ENCODE peak calls at places on chromosomes 5 and 9, in nine cellular contexts. One of them, this sample, is unnamed.

GRCh38 chr5:95564450-95564849 is 9.5 kb downstream of the ARSK start:
- DNase-seq in AG09309: no peak
- DNase-seq in coronary artery: no peak
- DNase-seq in NCI-H187: no peak
- DNase-seq in naive thymus-derived CD4-positive, alpha-beta T cell: no peak
- DNase-seq in GM20000: no peak
- DNase-seq in Daoy: no peak
- DNase-seq in kidney epithelial cell: no peak
- DNase-seq in CD8-positive, alpha-beta memory T cell: no peak
- DNase-seq in this sample: no peak

GRCh38 chr5:159992566-159992965 is 16.4 kb upstream of the TTC1 start:
- DNase-seq in AG09309: no peak
- DNase-seq in kidney epithelial cell: no peak
- DNase-seq in naive thymus-derived CD4-positive, alpha-beta T cell: no peak
- DNase-seq in CD8-positive, alpha-beta memory T cell: no peak
- DNase-seq in coronary artery: no peak
- DNase-seq in GM20000: no peak
- DNase-seq in NCI-H187: no peak
- DNase-seq in Daoy: no peak
- DNase-seq in this sample: no peak

GRCh38 chr5:128546658-128547281 is 8.7 kb upstream of the FBN2 start:
- DNase-seq in coronary artery: no peak
- DNase-seq in kidney epithelial cell: no peak
- DNase-seq in CD8-positive, alpha-beta memory T cell: no peak
- DNase-seq in AG09309: no peak
- DNase-seq in GM20000: no peak
- DNase-seq in naive thymus-derived CD4-positive, alpha-beta T cell: no peak
- DNase-seq in Daoy: no peak
- DNase-seq in NCI-H187: no peak
- DNase-seq in this sample: peak; percentile 39

GRCh38 chr5:150034677-150035076 is 34.1 kb downstream of the HMGXB3 start:
- DNase-seq in GM20000: no peak
- DNase-seq in NCI-H187: no peak
- DNase-seq in AG09309: peak; percentile 63
- DNase-seq in Daoy: peak; percentile 77
- DNase-seq in kidney epithelial cell: peak; percentile 37
- DNase-seq in coronary artery: no peak
- DNase-seq in CD8-positive, alpha-beta memory T cell: no peak
- DNase-seq in naive thymus-derived CD4-positive, alpha-beta T cell: no peak
- DNase-seq in this sample: no peak

GRCh38 chr5:29518176-29518575 is 1675.3 kb upstream of the CDH6 start:
- DNase-seq in coronary artery: no peak
- DNase-seq in naive thymus-derived CD4-positive, alpha-beta T cell: no peak
- DNase-seq in NCI-H187: no peak
- DNase-seq in GM20000: no peak
- DNase-seq in AG09309: no peak
- DNase-seq in Daoy: no peak
- DNase-seq in kidney epithelial cell: no peak
- DNase-seq in CD8-positive, alpha-beta memory T cell: no peak
- DNase-seq in this sample: no peak

GRCh38 chr9:93107151-93107824 is 11.3 kb downstream of the CARD19 start:
- DNase-seq in NCI-H187: no peak
- DNase-seq in naive thymus-derived CD4-positive, alpha-beta T cell: no peak
- DNase-seq in GM20000: no peak
- DNase-seq in CD8-positive, alpha-beta memory T cell: no peak
- DNase-seq in Daoy: no peak
- DNase-seq in kidney epithelial cell: no peak
- DNase-seq in AG09309: no peak
- DNase-seq in coronary artery: peak; percentile 67
- DNase-seq in this sample: no peak

GRCh38 chr9:5514608-5515260 is 4.4 kb downstream of the PDCD1LG2 start:
- DNase-seq in naive thymus-derived CD4-positive, alpha-beta T cell: no peak
- DNase-seq in AG09309: no peak
- DNase-seq in coronary artery: no peak
- DNase-seq in Daoy: no peak
- DNase-seq in kidney epithelial cell: no peak
- DNase-seq in CD8-positive, alpha-beta memory T cell: no peak
- DNase-seq in NCI-H187: no peak
- DNase-seq in GM20000: no peak
- DNase-seq in this sample: no peak

GRCh38 chr5:83095973-83096539 is 18.7 kb downstream of the XRCC4 start:
- DNase-seq in AG09309: no peak
- DNase-seq in kidney epithelial cell: peak; percentile 71
- DNase-seq in Daoy: peak; percentile 90
- DNase-seq in GM20000: no peak
- DNase-seq in naive thymus-derived CD4-positive, alpha-beta T cell: no peak
- DNase-seq in coronary artery: no peak
- DNase-seq in CD8-positive, alpha-beta memory T cell: no peak
- DNase-seq in NCI-H187: no peak
- DNase-seq in this sample: no peak

GRCh38 chr9:79273311-79273710 is 298.5 kb upstream of the TLE4 start:
- DNase-seq in NCI-H187: no peak
- DNase-seq in CD8-positive, alpha-beta memory T cell: no peak
- DNase-seq in naive thymus-derived CD4-positive, alpha-beta T cell: no peak
- DNase-seq in GM20000: no peak
- DNase-seq in coronary artery: no peak
- DNase-seq in kidney epithelial cell: no peak
- DNase-seq in AG09309: no peak
- DNase-seq in Daoy: no peak
- DNase-seq in this sample: no peak

GRCh38 chr9:106697390-106697789 is 165.6 kb upstream of the ZNF462 start:
- DNase-seq in GM20000: no peak
- DNase-seq in CD8-positive, alpha-beta memory T cell: no peak
- DNase-seq in kidney epithelial cell: no peak
- DNase-seq in AG09309: no peak
- DNase-seq in NCI-H187: no peak
- DNase-seq in Daoy: no peak
- DNase-seq in naive thymus-derived CD4-positive, alpha-beta T cell: no peak
- DNase-seq in coronary artery: no peak
- DNase-seq in this sample: no peak

GRCh38 chr9:115042781-115043509 is 75.0 kb downstream of the TNC start:
- DNase-seq in naive thymus-derived CD4-positive, alpha-beta T cell: no peak
- DNase-seq in AG09309: peak; percentile 27
- DNase-seq in CD8-positive, alpha-beta memory T cell: no peak
- DNase-seq in Daoy: no peak
- DNase-seq in kidney epithelial cell: no peak
- DNase-seq in coronary artery: no peak
- DNase-seq in GM20000: peak; percentile 25
- DNase-seq in NCI-H187: no peak
- DNase-seq in this sample: no peak

GRCh38 chr5:78647411-78647818 is 1.2 kb downstream of the LHFPL2 start:
- DNase-seq in Daoy: peak; percentile 64
- DNase-seq in kidney epithelial cell: no peak
- DNase-seq in NCI-H187: no peak
- DNase-seq in AG09309: no peak
- DNase-seq in naive thymus-derived CD4-positive, alpha-beta T cell: no peak
- DNase-seq in CD8-positive, alpha-beta memory T cell: no peak
- DNase-seq in GM20000: peak; percentile 53
- DNase-seq in coronary artery: no peak
- DNase-seq in this sample: no peak